ENCODE peak calls at places on chromosomes 6 and 20, in eight cellular contexts. Y, K, U, G, V, S, M and Z are unnamed samples.

GRCh38 chr6:3687847-3688246 is 63.7 kb downstream of the PXDC1 start:
- DNase-seq in Y (no peak), K (no peak), U (no peak), G (no peak), V (peak; percentile 16), S (no peak), M (no peak), Z (no peak)

GRCh38 chr6:79430913-79431312 is 106.3 kb downstream of the LCA5 start:
- DNase-seq in Y (no peak), K (no peak), U (no peak), G (no peak), V (no peak), S (no peak), M (no peak), Z (no peak)

GRCh38 chr6:157895585-157895984 is 72.5 kb downstream of the SNX9 start:
- DNase-seq in Y (no peak), K (no peak), U (no peak), G (no peak), V (no peak), S (no peak), M (no peak), Z (no peak)

GRCh38 chr6:44151348-44152108 is 7.1 kb upstream of the CAPN11 start:
- DNase-seq in Y (peak; percentile 89), K (no peak), U (no peak), G (no peak), V (peak; percentile 88), S (peak; percentile 83), M (peak; percentile 67), Z (no peak)

GRCh38 chr20:44287272-44288097 is 23.5 kb downstream of the FITM2 start:
- DNase-seq in Y (no peak), K (no peak), U (no peak), G (no peak), V (no peak), S (no peak), M (peak; percentile 36), Z (no peak)

GRCh38 chr20:44422083-44422482 is 53.6 kb upstream of the TTPAL start:
- DNase-seq in Y (no peak), K (no peak), U (no peak), G (no peak), V (no peak), S (no peak), M (peak; percentile 60), Z (peak; percentile 5)

GRCh38 chr20:12698817-12699216 is 310.0 kb upstream of the SPTLC3 start:
- DNase-seq in Y (no peak), K (no peak), U (no peak), G (no peak), V (peak; percentile 30), S (no peak), M (no peak), Z (no peak)

GRCh38 chr6:44224154-44224977 is 971 bp downstream of the SLC29A1 start:
- DNase-seq in Y (no peak), K (no peak), U (no peak), G (no peak), V (peak; percentile 51), S (no peak), M (peak; percentile 28), Z (no peak)

GRCh38 chr6:28940294-28940858 is 16.6 kb upstream of the TRIM27 start:
- DNase-seq in Y (no peak), K (no peak), U (no peak), G (peak; percentile 78), V (peak; percentile 60), S (peak; percentile 56), M (no peak), Z (peak; percentile 44)

GRCh38 chr6:131258816-131259476 is 123.7 kb downstream of the AKAP7 start:
- DNase-seq in Y (no peak), K (no peak), U (no peak), G (no peak), V (no peak), S (no peak), M (no peak), Z (no peak)

GRCh38 chr6:8195040-8195713 is 92.8 kb upstream of the EEF1E1 start:
- DNase-seq in Y (no peak), K (no peak), U (no peak), G (no peak), V (peak; percentile 59), S (peak; percentile 26), M (no peak), Z (no peak)

GRCh38 chr6:147506704-147507114 is 1.8 kb upstream of the SAMD5 start:
- DNase-seq in Y (peak; percentile 87), K (no peak), U (no peak), G (no peak), V (peak; percentile 82), S (peak; percentile 84), M (peak; percentile 61), Z (no peak)

GRCh38 chr6:141077355-141078333 is 1055.1 kb upstream of the GJE1 start:
- DNase-seq in Y (no peak), K (no peak), U (no peak), G (no peak), V (no peak), S (peak; percentile 17), M (peak; percentile 33), Z (peak; percentile 11)

GRCh38 chr20:41361757-41362747 is 4.6 kb downstream of the EMILIN3 start:
- DNase-seq in Y (no peak), K (no peak), U (no peak), G (no peak), V (peak; percentile 89), S (no peak), M (no peak), Z (no peak)

GRCh38 chr20:17537959-17538358 is 6.8 kb upstream of the BFSP1 start:
- DNase-seq in Y (no peak), K (no peak), U (no peak), G (no peak), V (no peak), S (no peak), M (no peak), Z (no peak)

GRCh38 chr20:43681991-43682410 is 15.1 kb downstream of the MYBL2 start:
- DNase-seq in Y (no peak), K (no peak), U (no peak), G (no peak), V (no peak), S (no peak), M (no peak), Z (no peak)

GRCh38 chr20:32157611-32158010 is 48.1 kb downstream of the TM9SF4 start:
- DNase-seq in Y (peak; percentile 46), K (no peak), U (no peak), G (peak; percentile 59), V (no peak), S (no peak), M (no peak), Z (no peak)

GRCh38 chr20:32153156-32153665 is 43.7 kb downstream of the TM9SF4 start:
- DNase-seq in Y (peak; percentile 15), K (no peak), U (no peak), G (peak; percentile 29), V (no peak), S (no peak), M (no peak), Z (no peak)

GRCh38 chr20:32153771-32154170 is 44.3 kb downstream of the TM9SF4 start:
- DNase-seq in Y (no peak), K (no peak), U (no peak), G (peak; percentile 54), V (no peak), S (no peak), M (no peak), Z (no peak)

GRCh38 chr20:32152421-32153155 is 43.1 kb downstream of the TM9SF4 start:
- DNase-seq in Y (peak; percentile 5), K (no peak), U (no peak), G (peak; percentile 40), V (no peak), S (no peak), M (peak; percentile 21), Z (no peak)

GRCh38 chr20:32155017-32155965 is 45.8 kb downstream of the TM9SF4 start:
- DNase-seq in Y (peak; percentile 94), K (peak; percentile 29), U (peak; percentile 59), G (peak; percentile 86), V (peak; percentile 64), S (peak; percentile 71), M (peak; percentile 97), Z (peak; percentile 38)
- TF ChIP-seq CTCF in Y (peak; percentile 33), K (peak; percentile 46), U (peak; percentile 14), G (no peak), V (peak; percentile 67), S (peak; percentile 6), M (no peak), Z (peak; percentile 22)

DNA sequence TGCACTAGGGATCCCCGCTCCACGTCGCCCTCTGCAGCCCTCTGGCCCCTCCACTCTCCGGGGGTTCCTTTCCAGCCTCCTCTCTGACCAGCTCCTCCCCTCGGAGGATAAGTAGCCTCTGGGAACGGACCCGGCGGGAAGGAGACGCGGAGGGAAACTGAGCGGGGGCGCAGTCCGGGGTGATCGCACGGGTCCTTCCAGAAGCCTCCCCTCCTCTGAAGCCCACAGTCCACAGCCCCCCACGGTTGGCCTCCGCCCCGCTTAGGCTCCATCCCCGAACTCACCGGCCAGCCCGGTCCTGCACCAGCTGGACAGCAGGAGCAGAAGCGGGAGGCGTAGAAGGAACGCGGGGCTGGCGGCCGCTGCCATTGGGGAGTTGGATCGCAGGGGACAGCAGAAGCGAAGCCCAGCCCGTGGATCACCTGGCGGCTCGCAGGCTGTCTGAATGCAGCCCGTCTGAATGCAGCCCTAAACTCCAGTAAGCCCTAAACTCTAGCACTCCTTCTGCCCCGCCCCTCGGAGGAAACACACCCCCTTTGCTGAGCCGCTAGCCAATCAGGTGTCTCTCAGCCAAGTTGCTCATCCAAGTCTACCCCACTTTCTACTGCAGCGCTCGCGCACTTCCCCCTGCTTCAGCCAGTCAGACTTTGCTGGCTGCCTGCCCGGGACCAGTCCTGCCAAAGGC is at the start of gene RAET1G:
- DNase-seq in Y (peak; percentile 92), K (peak; percentile 86), U (peak; percentile 61), G (peak; percentile 92), V (peak; percentile 90), S (peak; percentile 93), M (peak; percentile 95), Z (peak; percentile 85)
- H3K4me3 ChIP-seq in Y (peak within 1 kb of the TSS; percentile 60), K (peak within 1 kb of the TSS; percentile 78), U (peak within 1 kb of the TSS; percentile 63), G (peak within 1 kb of the TSS; percentile 78), V (peak within 1 kb of the TSS; percentile 58), S (peak within 1 kb of the TSS; percentile 54), M (peak within 1 kb of the TSS; percentile 70), Z (peak within 1 kb of the TSS; percentile 57)

DNA sequence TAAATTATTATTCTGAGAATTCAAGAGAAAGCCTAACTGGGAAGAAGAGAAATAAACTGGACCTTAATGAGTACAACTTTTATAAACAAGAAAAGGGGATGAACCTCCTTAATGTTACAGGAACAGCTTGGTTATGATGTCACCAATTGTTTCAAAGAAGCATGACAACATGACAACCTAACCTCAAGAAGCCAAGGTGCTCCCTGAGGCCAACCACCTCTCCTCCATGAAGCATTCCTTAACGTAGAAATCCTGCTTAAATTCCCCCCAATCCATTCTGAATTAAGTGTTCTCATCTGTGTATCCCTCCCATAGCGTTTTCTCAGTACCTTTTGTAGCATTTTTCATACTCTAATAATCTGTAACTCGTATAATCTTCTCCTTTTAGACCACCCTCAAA is 1.7 kb downstream of the HBS1L start:
- DNase-seq in Y (no peak), K (no peak), U (no peak), G (no peak), V (no peak), S (no peak), M (no peak), Z (no peak)
- TF ChIP-seq CTCF in Y (no peak), K (no peak), U (no peak), G (no peak), V (no peak), S (no peak), M (no peak), Z (no peak)

GRCh38 chr6:125123468-125124249 is 29.9 kb upstream of the TPD52L1 start:
- DNase-seq in Y (no peak), K (no peak), U (no peak), G (no peak), V (no peak), S (no peak), M (no peak), Z (no peak)
- H3K4me3 ChIP-seq in Y (no peak overlapping the region), K (no peak overlapping the region), U (no peak overlapping the region), G (peak overlapping the region; percentile 28), V (no peak overlapping the region), S (no peak overlapping the region), M (no peak overlapping the region), Z (no peak overlapping the region)

GRCh38 chr6:137121401-137121997 is 51.9 kb downstream of the IL22RA2 start:
- DNase-seq in Y (no peak), K (no peak), U (no peak), G (no peak), V (no peak), S (no peak), M (no peak), Z (no peak)
- TF ChIP-seq CTCF in Y (no peak), K (no peak), U (no peak), G (no peak), V (no peak), S (no peak), M (no peak), Z (no peak)